ENCODE peak calls at places on chromosomes 5 and 9, in ten cellular contexts. B, S, D, Y, V, I, H, N, T and E are unnamed samples.

GRCh38 chr9:2979893-2980292 is 136.0 kb upstream of the PUM3 start:
- DNase-seq in T (no peak), Y (no peak), V (no peak), H (no peak), S (no peak), I (no peak), N (no peak), D (no peak), B (no peak), E (no peak)

GRCh38 chr5:131996210-131997025 is 15.0 kb downstream of the ACSL6 start:
- DNase-seq in B (no peak), H (no peak), N (no peak), D (no peak), V (peak; percentile 32), I (no peak), Y (peak; percentile 23), T (no peak), S (no peak), E (no peak)

GRCh38 chr9:133615101-133615896 is 6.1 kb upstream of the FAM163B start:
- DNase-seq in D (no peak), V (no peak), H (no peak), S (no peak), I (no peak), B (no peak), T (no peak), Y (no peak), N (no peak), E (no peak)

GRCh38 chr5:90940227-90940995 is 381.8 kb downstream of the ADGRV1 start:
- DNase-seq in T (peak; percentile 73), N (peak; percentile 60), D (no peak), Y (no peak), H (peak; percentile 10), I (no peak), B (peak; percentile 59), S (peak; percentile 80), V (no peak), E (peak; percentile 46)

GRCh38 chr9:2984481-2984880 is 140.6 kb upstream of the PUM3 start:
- DNase-seq in T (no peak), B (no peak), D (no peak), Y (no peak), I (no peak), V (no peak), N (no peak), S (no peak), H (peak; percentile 50), E (no peak)

GRCh38 chr9:131222460-131222859 is 53.9 kb downstream of the FAM78A start:
- DNase-seq in H (no peak), I (no peak), N (no peak), S (no peak), D (no peak), V (no peak), T (no peak), Y (no peak), B (no peak), E (no peak)

GRCh38 chr5:110377411-110378392 is 348.8 kb downstream of the TMEM232 start:
- DNase-seq in D (no peak), T (no peak), Y (no peak), I (no peak), B (no peak), V (no peak), H (peak; percentile 90), N (peak; percentile 34), S (peak; percentile 17), E (no peak)

GRCh38 chr5:17378346-17378984 is 119.6 kb upstream of the TAF11L2 start:
- DNase-seq in I (no peak), Y (no peak), N (peak; percentile 86), T (no peak), B (no peak), V (no peak), D (no peak), S (peak; percentile 33), H (peak; percentile 74), E (peak; percentile 64)

GRCh38 chr9:129835128-129835859 is at the start of the genes C9orf78 and USP20:
- DNase-seq in I (peak; percentile 97), S (peak; percentile 100), T (peak; percentile 98), Y (peak; percentile 98), H (peak; percentile 90), N (peak; percentile 91), B (peak; percentile 98), V (peak; percentile 99), D (peak; percentile 91), E (peak; percentile 93)

GRCh38 chr9:129834489-129835127 is 467 bp downstream of the C9orf78 start:
- DNase-seq in B (peak; percentile 37), D (peak; percentile 20), Y (no peak), T (no peak), I (no peak), H (no peak), S (peak; percentile 23), V (no peak), N (no peak), E (no peak)

GRCh38 chr9:129838707-129839259 is 3.5 kb downstream of the USP20 start:
- DNase-seq in H (peak; percentile 79), I (no peak), B (no peak), D (no peak), N (peak; percentile 91), V (no peak), S (no peak), T (no peak), Y (no peak), E (peak; percentile 51)

GRCh38 chr9:129835860-129836223 is 584 bp downstream of the USP20 start:
- DNase-seq in N (peak; percentile 40), T (no peak), Y (no peak), H (peak; percentile 29), I (no peak), V (no peak), B (no peak), D (peak; percentile 17), S (no peak), E (no peak)

GRCh38 chr9:129836342-129837007 is 1.2 kb downstream of the USP20 start:
- DNase-seq in T (no peak), B (peak; percentile 46), I (no peak), H (no peak), N (no peak), S (no peak), D (peak; percentile 14), V (no peak), Y (no peak), E (no peak)
- H3K4me3 ChIP-seq in T (peak overlapping the region; percentile 92), B (no peak overlapping the region), I (peak overlapping the region; percentile 90), H (peak overlapping the region; percentile 75), N (peak overlapping the region; percentile 94), S (peak overlapping the region; percentile 91), D (peak overlapping the region; percentile 96), V (peak overlapping the region; percentile 79), Y (no peak overlapping the region), E (peak overlapping the region; percentile 78)

GRCh38 chr9:35818341-35818740 is 3.5 kb upstream of the HINT2 start:
- DNase-seq in B (no peak), Y (no peak), D (no peak), N (no peak), T (no peak), V (no peak), S (no peak), I (no peak), H (no peak), E (no peak)

GRCh38 chr9:35814106-35814840 is 569 bp downstream of the HINT2 start:
- DNase-seq in N (peak; percentile 41), T (peak; percentile 93), S (peak; percentile 80), B (peak; percentile 67), I (peak; percentile 73), D (peak; percentile 70), Y (peak; percentile 68), H (peak; percentile 67), V (peak; percentile 85), E (peak; percentile 44)

GRCh38 chr9:35813434-35814105 is 1.3 kb downstream of the HINT2 start:
- DNase-seq in H (peak; percentile 32), I (no peak), V (no peak), Y (no peak), B (peak; percentile 28), D (peak; percentile 78), N (peak; percentile 32), T (peak; percentile 72), S (peak; percentile 56), E (peak; percentile 43)

GRCh38 chr9:35814841-35815543 is at the start of gene HINT2:
- DNase-seq in D (peak; percentile 98), V (peak; percentile 98), Y (peak; percentile 97), T (peak; percentile 99), H (peak; percentile 99), B (peak; percentile 99), I (peak; percentile 95), N (peak; percentile 99), S (peak; percentile 98), E (peak; percentile 100)

DNA sequence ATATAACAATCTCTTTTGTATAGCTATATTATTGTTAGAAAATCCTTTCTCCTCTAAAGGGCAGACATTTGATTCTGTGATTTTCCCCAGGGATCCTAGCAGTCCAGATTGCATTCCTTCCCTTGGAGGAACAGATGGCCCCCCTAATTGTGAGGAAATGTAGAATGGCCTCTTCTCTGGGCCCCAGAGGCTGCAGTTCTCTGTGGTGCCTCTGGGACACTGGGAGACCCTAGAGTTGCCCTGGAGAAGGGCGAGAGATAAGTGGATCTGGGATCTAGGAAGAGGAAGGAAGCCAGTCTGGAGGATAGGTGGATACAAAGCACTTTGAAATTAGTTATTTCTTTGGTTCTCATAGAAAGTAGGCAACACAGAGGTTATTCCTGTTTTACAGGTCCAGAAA is 1.9 kb upstream of the HINT2 start:
- DNase-seq in Y (no peak), S (no peak), N (no peak), H (no peak), T (peak; percentile 75), B (no peak), I (no peak), D (peak; percentile 46), V (no peak), E (no peak)
- TF ChIP-seq CTCF in Y (no peak), S (no peak), N (peak; percentile 4), H (peak; percentile 4), T (peak; percentile 68), B (no peak), I (no peak), D (no peak), V (no peak), E (no peak)

GRCh38 chr5:85605381-85605780 is 1012.4 kb upstream of the COX7C start:
- DNase-seq in S (no peak), Y (no peak), V (no peak), T (no peak), N (no peak), H (no peak), B (no peak), I (no peak), D (no peak), E (no peak)

GRCh38 chr5:85604378-85604777 is 1013.4 kb upstream of the COX7C start:
- DNase-seq in S (no peak), I (no peak), Y (no peak), T (no peak), N (no peak), B (no peak), H (no peak), V (no peak), D (no peak), E (no peak)

GRCh38 chr5:85604786-85605185 is 1013.0 kb upstream of the COX7C start:
- DNase-seq in B (no peak), V (no peak), N (no peak), T (no peak), D (no peak), S (no peak), H (no peak), Y (no peak), I (no peak), E (no peak)

GRCh38 chr5:85602843-85603242 is 1014.9 kb upstream of the COX7C start:
- DNase-seq in T (no peak), Y (no peak), S (no peak), H (no peak), D (no peak), I (no peak), N (no peak), B (no peak), V (no peak), E (no peak)
- H3K4me3 ChIP-seq in T (no peak overlapping the region), Y (no peak overlapping the region), S (no peak overlapping the region), H (no peak overlapping the region), D (no peak overlapping the region), I (no peak overlapping the region), N (no peak overlapping the region), B (no peak overlapping the region), V (no peak overlapping the region), E (no peak overlapping the region)

GRCh38 chr5:107676702-107677101 is 6.0 kb upstream of the EFNA5 start:
- DNase-seq in I (no peak), T (no peak), N (peak; percentile 17), B (no peak), S (no peak), D (no peak), Y (no peak), V (no peak), H (no peak), E (no peak)
- TF ChIP-seq CTCF in I (no peak), T (no peak), N (no peak), B (no peak), S (no peak), D (no peak), Y (no peak), V (no peak), H (no peak), E (no peak)